ENCODE peak calls at places on chromosomes 16 and 17, in eight cellular contexts. M is testis; C is CD8-positive, alpha-beta memory T cell; U is fibroblast of lung; Q is Panc1; J is mammary epithelial cell; S is left lung; G is heart left ventricle. I is an unnamed sample.

GRCh38 chr17:41917192-41917591 is 1.6 kb downstream of the ACLY start:
- DNase-seq in M (peak; percentile 41), C (no peak), U (peak; percentile 79), Q (no peak), J (peak; percentile 62), S (no peak), G (no peak), I (no peak)

GRCh38 chr16:57807252-57807967 is 5.1 kb upstream of the KIFC3 start:
- DNase-seq in M (no peak), C (no peak), U (peak; percentile 35), Q (peak; percentile 13), J (no peak), S (no peak), G (no peak), I (no peak)

GRCh38 chr17:60167095-60167741 is 17.4 kb downstream of the CA4 start:
- DNase-seq in M (no peak), C (no peak), U (no peak), Q (no peak), J (no peak), S (no peak), G (no peak), I (no peak)

GRCh38 chr17:48497103-48497502 is 33.7 kb downstream of the HOXB1 start:
- DNase-seq in M (no peak), C (no peak), U (peak; percentile 82), Q (no peak), J (peak; percentile 63), S (no peak), G (no peak), I (no peak)

GRCh38 chr17:51346218-51346982 is 86.1 kb downstream of the UTP18 start:
- DNase-seq in M (no peak), C (no peak), U (no peak), Q (no peak), J (no peak), S (no peak), G (no peak), I (no peak)

GRCh38 chr17:17328251-17328650 is 25.1 kb downstream of the NT5M start:
- DNase-seq in M (no peak), C (no peak), U (no peak), Q (no peak), J (no peak), S (no peak), G (no peak), I (no peak)

GRCh38 chr17:6796887-6797490 is 21.0 kb downstream of the FBXO39 start:
- DNase-seq in M (no peak), C (no peak), U (peak; percentile 32), Q (no peak), J (peak; percentile 94), S (no peak), G (no peak), I (no peak)

GRCh38 chr16:67406628-67407027 is 9.6 kb downstream of the ZDHHC1 start:
- DNase-seq in M (no peak), C (no peak), U (peak; percentile 86), Q (no peak), J (peak; percentile 75), S (no peak), G (peak; percentile 45), I (no peak)

GRCh38 chr17:38868968-38869646 is 751 bp upstream of the LASP1 start:
- DNase-seq in M (peak; percentile 95), C (peak; percentile 71), U (peak; percentile 83), Q (peak; percentile 63), J (peak; percentile 84), S (peak; percentile 91), G (peak; percentile 86), I (peak; percentile 93)

GRCh38 chr17:41625602-41626001 is 1.2 kb upstream of the KRT17 start:
- DNase-seq in M (no peak), C (no peak), U (peak; percentile 56), Q (no peak), J (peak; percentile 93), S (no peak), G (peak; percentile 54), I (peak; percentile 55)

GRCh38 chr17:8273884-8274444 is 14.5 kb upstream of the RANGRF start:
- DNase-seq in M (no peak), C (no peak), U (no peak), Q (no peak), J (no peak), S (no peak), G (no peak), I (no peak)

GRCh38 chr16:2517954-2518605 is 2.1 kb upstream of the AMDHD2 start:
- DNase-seq in M (no peak), C (no peak), U (no peak), Q (no peak), J (no peak), S (no peak), G (no peak), I (no peak)
- H3K4me1 ChIP-seq in M (peaks cover 61% of the 10 kb centered on the region), C (peaks cover 62% of the 10 kb centered on the region), U (peaks cover 19% of the 10 kb centered on the region), Q (peaks cover 45% of the 10 kb centered on the region), J (peaks cover 51% of the 10 kb centered on the region), S (peaks cover 75% of the 10 kb centered on the region), G (peaks cover 62% of the 10 kb centered on the region), I (peaks cover 59% of the 10 kb centered on the region)

DNA sequence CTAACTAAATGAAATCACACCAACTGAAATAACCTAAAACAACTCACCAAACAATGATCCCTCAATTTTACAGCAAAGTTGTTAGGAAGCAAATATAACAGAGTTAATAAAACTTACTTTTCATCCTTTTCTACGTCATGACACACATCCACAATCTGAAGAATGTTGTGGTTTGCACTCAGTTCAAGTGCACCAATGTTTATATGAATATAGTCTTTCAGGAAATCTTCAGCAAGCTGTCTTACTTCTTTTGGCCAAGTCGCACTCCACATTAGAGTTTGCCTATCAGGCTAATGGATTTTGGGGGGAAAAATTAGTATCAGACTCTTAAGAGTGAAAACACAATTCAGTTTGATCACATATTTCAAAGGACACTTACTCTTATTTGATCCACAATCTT is 3.3 kb downstream of the DDX5 start:
- DNase-seq in M (no peak), C (no peak), U (peak; percentile 59), Q (no peak), J (no peak), S (no peak), G (no peak), I (no peak)
- H3K4me1 ChIP-seq in M (peaks cover 15% of the 10 kb centered on the region), C (peaks cover 57% of the 10 kb centered on the region), U (peaks cover 12% of the 10 kb centered on the region), Q (peaks cover 45% of the 10 kb centered on the region), J (peaks cover 62% of the 10 kb centered on the region), S (peaks cover 74% of the 10 kb centered on the region), G (peaks cover 54% of the 10 kb centered on the region), I (peaks cover 52% of the 10 kb centered on the region)

GRCh38 chr17:57403241-57403640 is 146.9 kb downstream of the MSI2 start:
- DNase-seq in M (peak; percentile 41), C (no peak), U (no peak), Q (no peak), J (no peak), S (no peak), G (no peak), I (no peak)
- H3K4me1 ChIP-seq in M (peaks cover 15% of the 10 kb centered on the region), C (peaks cover 6% of the 10 kb centered on the region), U (no peaks in the 10 kb centered on the region), Q (peaks cover 6% of the 10 kb centered on the region), J (no peaks in the 10 kb centered on the region), S (peaks cover 2% of the 10 kb centered on the region), G (peaks cover 47% of the 10 kb centered on the region), I (peaks cover 9% of the 10 kb centered on the region)

DNA sequence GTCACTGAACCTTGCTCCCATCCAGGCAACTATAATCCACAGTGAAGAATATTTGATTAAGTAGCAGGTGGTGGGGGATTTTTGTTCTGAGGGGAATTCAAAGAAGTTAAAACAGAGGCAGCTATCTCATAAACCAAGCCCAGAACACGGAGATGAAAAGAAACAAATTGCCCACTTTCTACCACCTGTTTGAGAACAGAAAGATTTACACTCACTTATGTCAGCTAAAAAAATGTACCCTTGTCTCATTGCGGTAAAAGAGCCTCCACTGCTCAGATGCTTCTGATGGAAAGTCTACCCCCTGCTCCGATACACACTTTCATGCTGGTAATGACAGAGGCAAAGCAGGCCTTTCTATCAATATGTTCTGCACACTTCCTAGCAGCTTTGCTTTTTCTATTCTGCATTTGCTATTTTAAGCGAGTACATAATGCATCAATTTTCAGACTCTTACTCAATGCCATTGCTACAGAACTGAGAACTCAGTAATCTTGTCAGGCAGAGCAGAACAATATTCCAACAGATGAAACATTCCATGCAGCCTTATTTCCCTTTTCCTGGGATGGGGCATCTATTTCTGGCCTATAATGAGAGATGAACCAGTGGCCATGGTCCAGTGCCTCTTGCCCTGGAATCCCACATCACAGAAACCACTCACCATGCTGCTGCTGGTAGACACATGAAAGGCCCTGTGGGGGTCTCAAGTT is 29.0 kb downstream of the CDK5R1 start:
- DNase-seq in M (no peak), C (no peak), U (no peak), Q (no peak), J (no peak), S (no peak), G (no peak), I (no peak)
- H3K4me1 ChIP-seq in M (peaks cover 5% of the 10 kb centered on the region), C (peaks cover 51% of the 10 kb centered on the region), U (peaks cover 5% of the 10 kb centered on the region), Q (peaks cover 8% of the 10 kb centered on the region), J (peaks cover 13% of the 10 kb centered on the region), S (peaks cover 17% of the 10 kb centered on the region), G (peaks cover 35% of the 10 kb centered on the region), I (peaks cover 17% of the 10 kb centered on the region)

GRCh38 chr17:49645654-49646053 is 32.2 kb downstream of the SPOP start:
- DNase-seq in M (no peak), C (no peak), U (no peak), Q (no peak), J (no peak), S (no peak), G (no peak), I (no peak)

GRCh38 chr17:49647256-49647585 is 30.7 kb downstream of the SPOP start:
- DNase-seq in M (no peak), C (no peak), U (no peak), Q (no peak), J (no peak), S (no peak), G (no peak), I (no peak)

GRCh38 chr17:49646391-49647255 is 31.3 kb downstream of the SPOP start:
- DNase-seq in M (no peak), C (no peak), U (peak; percentile 92), Q (peak; percentile 69), J (peak; percentile 85), S (peak; percentile 51), G (no peak), I (no peak)
- H3K4me1 ChIP-seq in M (no peaks in the 10 kb centered on the region), C (peaks cover 14% of the 10 kb centered on the region), U (peaks cover 5% of the 10 kb centered on the region), Q (peaks cover 26% of the 10 kb centered on the region), J (peaks cover 32% of the 10 kb centered on the region), S (peaks cover 38% of the 10 kb centered on the region), G (peaks cover 61% of the 10 kb centered on the region), I (peaks cover 31% of the 10 kb centered on the region)

GRCh38 chr17:46193626-46194392 is 580 bp upstream of the KANSL1 start:
- DNase-seq in M (peak; percentile 94), C (peak; percentile 96), U (peak; percentile 96), Q (peak; percentile 47), J (peak; percentile 91), S (peak; percentile 99), G (peak; percentile 98), I (peak; percentile 98)
- H3K4me1 ChIP-seq in M (peaks cover 13% of the 10 kb centered on the region), C (peaks cover 65% of the 10 kb centered on the region), U (peaks cover 11% of the 10 kb centered on the region), Q (peaks cover 34% of the 10 kb centered on the region), J (peaks cover 24% of the 10 kb centered on the region), S (peaks cover 43% of the 10 kb centered on the region), G (peaks cover 32% of the 10 kb centered on the region), I (peaks cover 24% of the 10 kb centered on the region)

I was measured in upper lobe of right lung.